ENCODE peak calls at places on chromosomes 4 and X, in four cellular contexts. One of them, this sample, is unnamed.

GRCh38 chrX:70025464-70025863 is 24.3 kb downstream of the AWAT2 start:
- DNase-seq in GM12878: no peak
- DNase-seq in K562: no peak
- DNase-seq in HCT116: no peak
- DNase-seq in this sample: no peak

GRCh38 chr4:38223306-38223705 is 263.1 kb downstream of the PTTG2 start:
- DNase-seq in K562: no peak
- DNase-seq in GM12878: no peak
- DNase-seq in HCT116: no peak
- DNase-seq in this sample: no peak

GRCh38 chrX:24241822-24242648 is 71.8 kb downstream of the SUPT20HL2 start:
- DNase-seq in K562: peak
- DNase-seq in HCT116: no peak
- DNase-seq in GM12878: no peak
- DNase-seq in this sample: peak

GRCh38 chr4:56990109-56990508 is 11.4 kb downstream of the POLR2B start:
- DNase-seq in K562: no peak
- DNase-seq in HCT116: no peak
- DNase-seq in GM12878: no peak
- DNase-seq in this sample: no peak

GRCh38 chr4:147975902-147976301 is 244.0 kb downstream of the ARHGAP10 start:
- DNase-seq in GM12878: no peak
- DNase-seq in K562: no peak
- DNase-seq in HCT116: no peak
- DNase-seq in this sample: no peak

GRCh38 chrX:123454712-123455431 is 270.8 kb downstream of the GRIA3 start:
- DNase-seq in K562: no peak
- DNase-seq in GM12878: no peak
- DNase-seq in HCT116: no peak
- DNase-seq in this sample: no peak

GRCh38 chrX:1593286-1594271 is 2.2 kb downstream of the AKAP17A start:
- DNase-seq in HCT116: no peak
- DNase-seq in K562: no peak
- DNase-seq in GM12878: no peak
- DNase-seq in this sample: no peak

GRCh38 chrX:23515028-23515427 is 152.3 kb upstream of the PRDX4 start:
- DNase-seq in GM12878: no peak
- DNase-seq in K562: no peak
- DNase-seq in HCT116: no peak
- DNase-seq in this sample: no peak

GRCh38 chrX:47210661-47211425 is 7.6 kb upstream of the CDK16 start:
- DNase-seq in K562: no peak
- DNase-seq in GM12878: no peak
- DNase-seq in HCT116: no peak
- DNase-seq in this sample: no peak

GRCh38 chr4:26912810-26913209 is 52.2 kb downstream of the STIM2 start:
- DNase-seq in GM12878: no peak
- DNase-seq in K562: no peak
- DNase-seq in HCT116: no peak
- DNase-seq in this sample: no peak

GRCh38 chr4:140944539-140944938 is 188.4 kb upstream of the TBC1D9 start:
- DNase-seq in HCT116: no peak
- DNase-seq in GM12878: no peak
- DNase-seq in K562: no peak
- DNase-seq in this sample: no peak

GRCh38 chr4:6771229-6771671 is 11.3 kb upstream of the KIAA0232 start:
- DNase-seq in HCT116: no peak
- DNase-seq in K562: no peak
- DNase-seq in GM12878: no peak
- DNase-seq in this sample: no peak

GRCh38 chr4:150569384-150569987 is 12.5 kb upstream of the MAB21L2 start:
- DNase-seq in GM12878: no peak
- DNase-seq in HCT116: no peak
- DNase-seq in K562: no peak
- DNase-seq in this sample: no peak

GRCh38 chr4:83993774-83994173 is 457.9 kb downstream of the GPAT3 start:
- DNase-seq in K562: peak
- DNase-seq in GM12878: no peak
- DNase-seq in HCT116: no peak
- DNase-seq in this sample: no peak

GRCh38 chrX:670596-670995 is 40.0 kb downstream of the SHOX start:
- DNase-seq in K562: no peak
- DNase-seq in GM12878: no peak
- DNase-seq in HCT116: no peak
- DNase-seq in this sample: no peak

GRCh38 chr4:125368684-125369083 is 53.9 kb downstream of the FAT4 start:
- DNase-seq in K562: no peak
- DNase-seq in GM12878: no peak
- DNase-seq in HCT116: no peak
- DNase-seq in this sample: no peak
- TF ChIP-seq YY1 in K562: no peak
- TF ChIP-seq YY1 in GM12878: no peak
- TF ChIP-seq YY1 in HCT116: no peak
- TF ChIP-seq YY1 in this sample: no peak

GRCh38 chrX:3697701-3698279 is 15.7 kb downstream of the PRKX start:
- DNase-seq in HCT116: no peak
- DNase-seq in GM12878: no peak
- DNase-seq in K562: no peak
- DNase-seq in this sample: no peak
- TF ChIP-seq YY1 in HCT116: no peak
- TF ChIP-seq YY1 in GM12878: no peak
- TF ChIP-seq YY1 in K562: no peak
- TF ChIP-seq YY1 in this sample: no peak

GRCh38 chr4:166887457-166887856 is 346.8 kb downstream of the SPOCK3 start:
- DNase-seq in GM12878: no peak
- DNase-seq in HCT116: no peak
- DNase-seq in K562: no peak
- DNase-seq in this sample: no peak
- TF ChIP-seq YY1 in GM12878: no peak
- TF ChIP-seq YY1 in HCT116: no peak
- TF ChIP-seq YY1 in K562: no peak
- TF ChIP-seq YY1 in this sample: no peak

GRCh38 chr4:91128519-91128918 is 1001.3 kb downstream of the CCSER1 start:
- DNase-seq in HCT116: no peak
- DNase-seq in GM12878: no peak
- DNase-seq in K562: no peak
- DNase-seq in this sample: no peak

GRCh38 chr4:91123742-91124141 is 996.5 kb downstream of the CCSER1 start:
- DNase-seq in HCT116: no peak
- DNase-seq in GM12878: no peak
- DNase-seq in K562: no peak
- DNase-seq in this sample: no peak

DNA sequence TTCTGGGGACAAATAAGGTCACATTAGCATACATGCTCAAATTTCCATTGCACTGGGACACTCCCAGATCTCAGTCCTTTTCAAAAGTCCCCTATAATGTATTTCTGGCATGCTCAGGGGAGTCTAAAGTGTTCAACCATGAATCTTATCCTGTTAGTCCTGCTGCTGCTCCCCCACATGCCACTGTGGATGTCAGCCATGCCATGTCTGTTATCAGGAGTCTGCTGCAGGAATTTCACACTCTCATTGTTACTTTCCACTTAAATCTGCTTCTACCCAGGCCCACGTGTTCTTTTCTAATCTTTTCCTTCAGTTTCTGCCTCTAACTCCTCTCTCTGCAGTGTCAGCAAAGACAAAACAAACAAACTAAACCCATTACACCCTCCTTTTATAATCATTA is 1000.7 kb downstream of the CCSER1 start:
- DNase-seq in K562: no peak
- DNase-seq in HCT116: no peak
- DNase-seq in GM12878: no peak
- DNase-seq in this sample: no peak
- TF ChIP-seq YY1 in K562: no peak
- TF ChIP-seq YY1 in HCT116: no peak
- TF ChIP-seq YY1 in GM12878: no peak
- TF ChIP-seq YY1 in this sample: no peak

DNA sequence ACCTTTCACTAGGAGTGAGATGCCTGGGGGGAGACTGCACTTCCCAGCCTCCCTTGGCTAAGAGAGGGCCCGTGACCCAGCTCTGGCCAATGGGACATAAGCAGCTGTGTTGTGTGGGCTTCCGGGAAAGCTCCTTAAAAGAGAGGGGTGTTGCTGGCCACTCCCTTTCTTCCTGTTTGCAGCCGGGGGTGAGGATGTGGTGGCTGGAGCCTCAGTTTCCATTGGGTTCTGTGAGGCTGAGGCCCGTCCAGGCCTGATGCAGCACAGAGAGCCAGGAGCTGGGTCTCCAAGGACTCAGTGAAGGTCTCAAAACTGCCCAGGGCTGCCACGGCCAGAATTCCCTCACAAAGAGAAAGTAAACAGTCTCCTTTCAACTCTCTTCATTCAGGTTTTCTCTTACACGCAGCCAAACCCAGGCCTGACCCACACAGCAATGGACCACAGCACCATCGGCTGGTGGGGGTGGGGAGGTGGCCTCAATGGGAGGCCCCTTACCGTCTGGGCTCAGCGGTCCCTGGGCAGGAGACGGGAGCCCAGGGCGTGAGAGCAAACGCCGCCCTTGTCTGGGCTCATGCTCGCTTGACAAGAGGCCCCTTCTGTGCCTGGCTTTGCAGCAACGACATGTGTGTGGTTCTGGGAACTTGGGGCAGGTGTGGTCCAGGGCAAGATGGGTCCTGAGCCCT is 6.6 kb downstream of the NKX1-1 start:
- DNase-seq in K562: peak
- DNase-seq in HCT116: no peak
- DNase-seq in GM12878: no peak
- DNase-seq in this sample: no peak
- TF ChIP-seq YY1 in K562: no peak
- TF ChIP-seq YY1 in HCT116: no peak
- TF ChIP-seq YY1 in GM12878: no peak
- TF ChIP-seq YY1 in this sample: no peak

GRCh38 chr4:151781026-151781425 is 20.2 kb upstream of the GATB start:
- DNase-seq in HCT116: no peak
- DNase-seq in K562: no peak
- DNase-seq in GM12878: no peak
- DNase-seq in this sample: no peak
- TF ChIP-seq YY1 in HCT116: no peak
- TF ChIP-seq YY1 in K562: no peak
- TF ChIP-seq YY1 in GM12878: no peak
- TF ChIP-seq YY1 in this sample: no peak

GRCh38 chr4:173415885-173416658 is 17.2 kb upstream of the SCRG1 start:
- DNase-seq in K562: no peak
- DNase-seq in GM12878: no peak
- DNase-seq in HCT116: no peak
- DNase-seq in this sample: no peak

GRCh38 chr4:173415092-173415491 is 16.2 kb upstream of the SCRG1 start:
- DNase-seq in K562: no peak
- DNase-seq in HCT116: no peak
- DNase-seq in GM12878: no peak
- DNase-seq in this sample: no peak

GRCh38 chr4:173418636-173419035 is 19.7 kb upstream of the SCRG1 start:
- DNase-seq in GM12878: no peak
- DNase-seq in K562: no peak
- DNase-seq in HCT116: no peak
- DNase-seq in this sample: no peak

GRCh38 chr4:173420324-173420752 is 21.4 kb upstream of the SCRG1 start:
- DNase-seq in K562: peak
- DNase-seq in HCT116: peak
- DNase-seq in GM12878: no peak
- DNase-seq in this sample: no peak

GRCh38 chr4:173417833-173418232 is 18.9 kb upstream of the SCRG1 start:
- DNase-seq in GM12878: no peak
- DNase-seq in HCT116: no peak
- DNase-seq in K562: no peak
- DNase-seq in this sample: no peak
- TF ChIP-seq YY1 in GM12878: no peak
- TF ChIP-seq YY1 in HCT116: no peak
- TF ChIP-seq YY1 in K562: no peak
- TF ChIP-seq YY1 in this sample: no peak

DNA sequence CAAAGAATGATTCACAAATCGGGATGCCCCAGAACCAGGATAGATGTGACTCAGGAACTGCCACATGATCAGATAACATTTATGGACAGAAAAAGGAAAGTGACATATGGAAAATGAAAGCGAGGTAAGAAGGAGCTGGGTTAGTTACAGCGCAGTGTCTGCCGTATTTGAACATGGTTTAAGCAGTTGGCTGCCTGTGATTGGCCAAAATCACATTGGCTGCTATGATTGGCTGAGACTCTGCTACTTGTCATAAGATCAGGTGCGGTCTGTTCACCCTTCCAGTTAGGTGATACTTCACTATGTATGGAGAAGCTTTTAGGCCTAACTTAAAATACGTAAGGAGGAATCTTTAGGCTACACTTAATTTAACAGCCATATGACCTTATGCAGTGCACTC is 322.7 kb upstream of the HAND2 start:
- DNase-seq in K562: no peak
- DNase-seq in GM12878: no peak
- DNase-seq in HCT116: no peak
- DNase-seq in this sample: no peak
- TF ChIP-seq YY1 in K562: no peak
- TF ChIP-seq YY1 in GM12878: no peak
- TF ChIP-seq YY1 in HCT116: no peak
- TF ChIP-seq YY1 in this sample: no peak

GRCh38 chr4:179097741-179098140 is 1655.5 kb upstream of the AGA start:
- DNase-seq in HCT116: no peak
- DNase-seq in K562: peak
- DNase-seq in GM12878: no peak
- DNase-seq in this sample: peak
- TF ChIP-seq YY1 in HCT116: no peak
- TF ChIP-seq YY1 in K562: no peak
- TF ChIP-seq YY1 in GM12878: no peak
- TF ChIP-seq YY1 in this sample: no peak